ENCODE peak calls at places on chromosomes 16 and 17, in eight cellular contexts. M is transverse colon, P is prostate gland, C is H1, F is astrocyte of the cerebellum, W is Peyer's patch, X is fibroblast of mammary gland, S is AG10803. B is an unnamed sample.

GRCh38 chr17:83089322-83090156 is 10.1 kb downstream of the METRNL start:
- DNase-seq in M (peak; percentile 78), P (peak; percentile 81), C (no peak), F (no peak), W (no peak), X (no peak), S (no peak), B (no peak)

GRCh38 chr16:28935924-28936783 is 4.4 kb downstream of the CD19 start:
- DNase-seq in M (peak; percentile 89), P (peak; percentile 31), C (peak; percentile 78), F (no peak), W (peak; percentile 65), X (peak; percentile 76), S (peak; percentile 60), B (peak; percentile 88)

GRCh38 chr17:47618416-47618815 is 31.3 kb upstream of the KPNB1 start:
- DNase-seq in M (no peak), P (no peak), C (no peak), F (peak; percentile 9), W (no peak), X (peak; percentile 12), S (peak; percentile 14), B (no peak)

GRCh38 chr17:68734202-68734825 is 133.1 kb upstream of the FAM20A start:
- DNase-seq in M (no peak), P (no peak), C (no peak), F (no peak), W (no peak), X (no peak), S (no peak), B (no peak)

GRCh38 chr16:11844499-11844898 is 6.8 kb downstream of the RSL1D1 start:
- DNase-seq in M (no peak), P (no peak), C (no peak), F (no peak), W (no peak), X (no peak), S (no peak), B (peak; percentile 18)

GRCh38 chr16:59459811-59460210 is 725.7 kb upstream of the GOT2 start:
- DNase-seq in M (no peak), P (no peak), C (no peak), F (no peak), W (no peak), X (peak; percentile 23), S (no peak), B (no peak)

GRCh38 chr17:76261421-76262215 is 3.5 kb upstream of the UBALD2 start:
- DNase-seq in M (no peak), P (no peak), C (no peak), F (no peak), W (peak; percentile 45), X (peak; percentile 35), S (no peak), B (no peak)

GRCh38 chr17:10033449-10033848 is 128.4 kb upstream of the RCVRN start:
- DNase-seq in M (no peak), P (no peak), C (no peak), F (no peak), W (no peak), X (no peak), S (no peak), B (no peak)

GRCh38 chr16:14658063-14658462 is 25.3 kb downstream of the BFAR start:
- DNase-seq in M (peak; percentile 21), P (no peak), C (no peak), F (no peak), W (no peak), X (no peak), S (no peak), B (no peak)

GRCh38 chr16:4373356-4373908 is 1.8 kb downstream of the VASN start:
- DNase-seq in M (no peak), P (no peak), C (no peak), F (no peak), W (no peak), X (no peak), S (no peak), B (no peak)

GRCh38 chr16:68713430-68713829 is 23.7 kb upstream of the CDH1 start:
- DNase-seq in M (no peak), P (no peak), C (no peak), F (no peak), W (no peak), X (no peak), S (no peak), B (no peak)

GRCh38 chr16:23119570-23119969 is 29.7 kb downstream of the USP31 start:
- DNase-seq in M (no peak), P (no peak), C (no peak), F (no peak), W (no peak), X (peak; percentile 66), S (peak; percentile 75), B (no peak)

GRCh38 chr16:20799599-20799998 is 6.7 kb downstream of the ERI2 start:
- DNase-seq in M (no peak), P (no peak), C (no peak), F (no peak), W (no peak), X (peak; percentile 56), S (peak; percentile 39), B (no peak)

GRCh38 chr16:82835487-82836160 is 208.9 kb downstream of the CDH13 start:
- DNase-seq in M (no peak), P (no peak), C (no peak), F (no peak), W (no peak), X (peak; percentile 12), S (no peak), B (no peak)

GRCh38 chr17:412211-413015 is 59.8 kb upstream of the RPH3AL start:
- DNase-seq in M (peak; percentile 59), P (peak; percentile 37), C (no peak), F (peak; percentile 50), W (peak; percentile 45), X (peak; percentile 68), S (peak; percentile 65), B (no peak)

GRCh38 chr17:76405607-76405966 is 21.2 kb downstream of the SPHK1 start:
- DNase-seq in M (no peak), P (no peak), C (no peak), F (no peak), W (no peak), X (no peak), S (no peak), B (peak; percentile 37)

GRCh38 chr16:29645699-29646187 is 17.3 kb upstream of the SPN start:
- DNase-seq in M (no peak), P (no peak), C (no peak), F (no peak), W (no peak), X (peak; percentile 43), S (no peak), B (no peak)

GRCh38 chr17:546456-546855 is 168.2 kb downstream of the VPS53 start:
- DNase-seq in M (no peak), P (no peak), C (no peak), F (no peak), W (no peak), X (no peak), S (no peak), B (no peak)

GRCh38 chr17:43974541-43975315 is 21.0 kb upstream of the PYY start:
- DNase-seq in M (no peak), P (no peak), C (no peak), F (no peak), W (no peak), X (no peak), S (no peak), B (no peak)

GRCh38 chr16:67968440-67969285 is at the start of gene SLC12A4:
- DNase-seq in M (peak; percentile 85), P (peak; percentile 76), C (no peak), F (no peak), W (peak; percentile 80), X (peak; percentile 62), S (peak; percentile 76), B (peak; percentile 89)

GRCh38 chr17:65531508-65532431 is 29.7 kb downstream of the AXIN2 start:
- DNase-seq in M (peak; percentile 63), P (peak; percentile 30), C (no peak), F (no peak), W (no peak), X (peak; percentile 76), S (peak; percentile 76), B (no peak)
- TF ChIP-seq CTCF in M (no peak), P (no peak), C (no peak), F (peak; percentile 40), W (no peak), X (peak; percentile 27), S (peak; percentile 52), B (no peak)

GRCh38 chr16:3282103-3282746 is 1.1 kb upstream of the ZNF263 start:
- DNase-seq in M (no peak), P (no peak), C (no peak), F (no peak), W (no peak), X (no peak), S (no peak), B (no peak)
- TF ChIP-seq CTCF in M (no peak), P (no peak), C (no peak), F (no peak), W (no peak), X (no peak), S (no peak), B (no peak)

DNA sequence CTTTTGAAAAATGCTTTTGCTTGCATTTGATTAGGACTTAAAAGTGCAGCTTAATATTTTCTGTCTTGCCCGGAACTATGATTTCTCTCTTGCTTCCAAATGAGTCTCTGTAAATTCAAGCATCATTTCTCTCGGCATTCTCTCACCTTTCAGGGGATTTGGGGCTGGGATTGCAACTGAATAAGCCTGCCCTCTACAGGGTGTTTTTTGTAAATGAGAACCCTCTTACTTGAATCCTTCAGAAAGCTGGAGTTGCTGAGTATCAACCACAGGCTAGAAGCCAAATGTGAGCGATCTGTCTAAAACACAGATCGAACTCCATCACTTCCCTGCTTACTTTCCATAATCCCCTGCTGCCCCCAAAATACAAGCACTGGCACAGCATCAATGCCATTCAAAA is 234.6 kb downstream of the TMEM114 start:
- DNase-seq in M (no peak), P (no peak), C (no peak), F (no peak), W (no peak), X (no peak), S (no peak), B (no peak)
- TF ChIP-seq CTCF in M (no peak), P (no peak), C (peak; percentile 56), F (no peak), W (no peak), X (no peak), S (no peak), B (no peak)

DNA sequence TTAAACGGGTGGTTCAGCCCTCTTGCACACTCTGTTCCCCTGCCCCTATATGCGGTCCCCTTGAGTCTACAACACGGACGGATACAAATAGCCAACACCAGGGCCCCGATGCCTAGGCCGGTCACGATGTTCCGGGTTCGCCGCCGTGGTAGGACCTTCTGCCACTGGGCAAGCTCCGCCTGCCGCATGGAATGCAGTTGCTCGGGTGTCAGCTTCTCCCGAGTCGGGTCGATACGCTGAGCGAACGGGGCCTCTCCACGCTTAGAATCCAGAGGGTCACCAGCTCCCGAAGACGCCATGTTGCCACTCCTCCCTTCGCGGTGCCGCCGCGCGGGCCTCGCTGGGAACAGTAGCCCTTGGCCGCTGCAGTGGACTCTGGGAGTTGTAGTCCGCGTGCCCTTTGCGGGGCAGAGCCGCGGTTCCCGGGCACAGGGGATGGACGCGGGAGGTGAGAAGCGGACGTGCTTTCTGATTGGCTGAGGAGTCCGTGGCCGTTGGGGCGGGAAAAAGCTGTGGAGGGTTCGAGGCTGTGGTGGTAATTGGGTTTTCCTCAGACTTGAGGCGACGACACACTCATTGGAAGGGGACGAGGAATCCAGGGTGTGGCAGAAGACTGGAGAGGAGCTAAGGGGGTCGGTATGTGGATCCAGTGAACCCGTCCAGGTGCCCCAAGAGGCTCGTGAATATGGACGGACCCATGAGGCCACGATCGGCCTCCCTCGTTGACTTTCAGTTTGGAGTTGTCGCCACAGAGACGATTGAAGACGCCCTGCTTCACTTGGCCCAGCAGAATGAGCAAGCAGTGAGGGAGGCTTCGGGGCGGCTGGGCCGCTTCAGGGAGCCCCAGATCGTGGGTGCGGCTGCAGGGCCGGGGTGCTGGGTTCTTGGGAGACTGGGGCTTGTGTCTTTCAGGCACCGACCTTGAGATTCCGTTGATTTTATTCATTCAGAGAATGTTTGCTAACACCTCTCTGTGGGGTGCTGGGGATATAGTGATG is at the start of the genes CNTD1 and COA3:
- DNase-seq in M (peak; percentile 91), P (peak; percentile 79), C (peak; percentile 56), F (peak; percentile 51), W (peak; percentile 80), X (peak; percentile 82), S (peak; percentile 79), B (peak; percentile 91)
- TF ChIP-seq CTCF in M (no peak), P (peak; percentile 29), C (no peak), F (no peak), W (no peak), X (no peak), S (peak; percentile 14), B (no peak)

B was measured in pancreas.